ENCODE peak calls at places on chromosomes 13 and 19, in six cellular contexts. N, W, L, F, G and P are unnamed samples.
A peak's percentile ranks its signal among the peaks of the same experiment; 100 is the strongest.

GRCh38 chr13:83895994-83896580 is 13.8 kb upstream of the SLITRK1 start:
- DNase-seq in N (no peak), W (no peak), L (no peak), F (no peak), G (no peak), P (no peak)

GRCh38 chr13:98503175-98504028 is 73.5 kb downstream of the STK24 start:
- DNase-seq in N (peak; percentile 48), W (no peak), L (no peak), F (no peak), G (no peak), P (no peak)

GRCh38 chr13:110185696-110186095 is 121.3 kb downstream of the COL4A1 start:
- DNase-seq in N (no peak), W (no peak), L (no peak), F (no peak), G (no peak), P (no peak)

GRCh38 chr19:34308381-34309367 is 54.3 kb downstream of the GARRE1 start:
- DNase-seq in N (no peak), W (no peak), L (no peak), F (no peak), G (peak; percentile 7), P (no peak)

GRCh38 chr13:59472134-59472533 is 691.6 kb downstream of the DIAPH3 start:
- DNase-seq in N (peak; percentile 55), W (no peak), L (no peak), F (no peak), G (no peak), P (no peak)

GRCh38 chr19:52722062-52723005 is 12.5 kb downstream of the ZNF611 start:
- DNase-seq in N (peak; percentile 86), W (peak; percentile 14), L (no peak), F (no peak), G (no peak), P (no peak)

GRCh38 chr13:33217256-33217655 is 68.3 kb downstream of the STARD13 start:
- DNase-seq in N (no peak), W (no peak), L (no peak), F (no peak), G (no peak), P (no peak)

GRCh38 chr19:28159065-28159464 is 1053.9 kb downstream of the UQCRFS1 start:
- DNase-seq in N (no peak), W (no peak), L (no peak), F (no peak), G (no peak), P (no peak)

GRCh38 chr19:14097532-14098151 is 7.1 kb upstream of the SAMD1 start:
- DNase-seq in N (no peak), W (no peak), L (no peak), F (peak; percentile 72), G (no peak), P (peak; percentile 52)

GRCh38 chr19:14093117-14093784 is 2.7 kb upstream of the SAMD1 start:
- DNase-seq in N (no peak), W (no peak), L (no peak), F (no peak), G (no peak), P (no peak)

GRCh38 chr19:14094854-14095253 is 4.3 kb upstream of the SAMD1 start:
- DNase-seq in N (no peak), W (no peak), L (no peak), F (no peak), G (no peak), P (no peak)

GRCh38 chr19:14091885-14092462 is 1.4 kb upstream of the SAMD1 start:
- DNase-seq in N (no peak), W (no peak), L (no peak), F (peak; percentile 65), G (peak; percentile 33), P (peak; percentile 53)

DNA sequence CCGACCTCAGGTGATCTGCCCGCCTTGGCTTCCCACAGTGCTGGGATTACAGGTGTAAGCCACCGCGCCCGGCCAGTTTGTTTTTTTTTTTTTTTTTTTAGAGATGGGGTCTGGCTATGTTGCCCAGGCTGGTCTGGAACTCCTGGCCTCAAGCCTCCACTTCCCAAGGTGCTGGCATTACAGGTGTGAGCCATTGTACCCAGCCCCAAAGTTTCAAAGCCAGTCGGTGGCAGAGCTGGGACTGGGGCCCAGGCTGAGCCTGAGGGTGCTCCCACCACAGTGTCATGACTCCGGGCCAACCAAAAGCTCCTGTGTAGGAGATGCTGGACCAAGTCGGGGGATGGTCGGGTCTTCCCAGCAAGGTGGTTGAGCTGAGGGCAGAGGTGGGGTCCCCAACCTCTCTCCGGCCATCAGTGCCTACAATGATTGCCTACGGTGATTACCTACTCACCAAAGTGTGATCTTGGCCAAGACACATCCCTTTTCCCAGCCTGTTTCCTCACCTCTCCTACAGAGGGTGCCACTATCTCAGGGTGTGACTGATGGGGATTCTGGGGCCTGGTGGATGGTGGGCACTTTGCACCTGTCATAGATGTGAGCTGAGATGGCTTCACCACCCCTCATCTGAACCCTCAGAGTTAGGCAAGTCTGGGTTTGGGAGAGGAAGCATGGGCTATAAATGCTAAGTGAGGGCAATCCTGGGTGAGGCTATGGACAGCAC is 5.9 kb upstream of the SAMD1 start:
- DNase-seq in N (no peak), W (no peak), L (no peak), F (peak; percentile 61), G (no peak), P (no peak)
- TF ChIP-seq CTCF in N (no peak), W (no peak), L (no peak), F (peak; percentile 73), G (no peak), P (peak; percentile 30)

GRCh38 chr19:8575467-8575997 is 1.7 kb downstream of the MYO1F start:
- DNase-seq in N (peak; percentile 22), W (no peak), L (no peak), F (peak; percentile 77), G (no peak), P (no peak)
- TF ChIP-seq CTCF in N (no peak), W (no peak), L (no peak), F (no peak), G (no peak), P (no peak)

DNA sequence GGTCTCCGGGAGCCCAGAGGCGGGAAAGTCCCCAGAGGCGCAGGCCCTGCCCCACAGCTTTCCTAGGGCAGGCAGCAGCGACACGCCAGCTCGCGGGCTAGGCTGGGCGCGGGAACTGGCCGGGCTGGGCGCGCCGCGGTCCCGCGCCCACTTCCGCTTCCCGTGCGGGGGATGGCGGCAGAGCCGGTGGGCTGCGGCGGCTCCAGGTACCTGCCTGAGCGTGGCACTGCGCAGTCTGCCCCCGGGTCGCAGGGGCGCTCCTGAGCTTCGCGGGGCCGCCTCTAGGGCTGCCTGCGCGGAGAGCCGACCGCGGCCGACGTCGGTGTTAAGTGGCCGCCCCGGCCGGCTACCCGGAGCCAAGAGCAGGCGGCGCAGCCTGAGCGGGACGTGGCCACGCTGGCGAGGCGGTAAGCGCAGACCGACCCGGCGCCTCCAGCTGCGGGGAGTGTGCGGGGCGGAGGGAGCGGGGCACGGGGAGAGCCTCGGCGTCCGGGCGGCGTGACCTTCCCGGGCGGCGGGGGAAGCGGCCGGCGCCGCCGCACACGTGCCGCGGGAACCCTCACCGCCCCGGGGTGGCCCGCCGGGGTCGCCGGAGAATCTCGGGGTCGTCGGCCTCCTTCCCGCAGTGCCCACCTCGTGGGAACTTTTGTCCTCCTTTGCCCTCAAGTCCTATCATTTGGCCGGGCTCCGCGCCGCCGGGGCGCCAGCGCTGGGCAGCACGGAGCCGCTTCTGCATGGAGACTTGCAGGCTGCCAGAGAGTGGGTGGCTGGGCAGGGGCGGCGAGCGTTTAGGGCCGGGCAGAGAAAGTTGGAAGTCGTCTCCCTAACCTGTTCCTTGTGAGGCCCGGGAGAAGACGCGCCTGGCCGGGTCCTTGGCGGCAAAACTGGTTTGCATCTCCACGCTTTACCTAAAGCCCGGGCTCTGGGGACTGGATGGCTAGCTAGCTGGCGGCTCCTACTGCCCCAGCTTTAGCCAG is 31.4 kb upstream of the MPHOSPH8 start:
- DNase-seq in N (peak; percentile 29), W (peak; percentile 83), L (no peak), F (peak; percentile 82), G (no peak), P (peak; percentile 78)
- TF ChIP-seq CTCF in N (no peak), W (no peak), L (no peak), F (no peak), G (no peak), P (peak; percentile 46)

DNA sequence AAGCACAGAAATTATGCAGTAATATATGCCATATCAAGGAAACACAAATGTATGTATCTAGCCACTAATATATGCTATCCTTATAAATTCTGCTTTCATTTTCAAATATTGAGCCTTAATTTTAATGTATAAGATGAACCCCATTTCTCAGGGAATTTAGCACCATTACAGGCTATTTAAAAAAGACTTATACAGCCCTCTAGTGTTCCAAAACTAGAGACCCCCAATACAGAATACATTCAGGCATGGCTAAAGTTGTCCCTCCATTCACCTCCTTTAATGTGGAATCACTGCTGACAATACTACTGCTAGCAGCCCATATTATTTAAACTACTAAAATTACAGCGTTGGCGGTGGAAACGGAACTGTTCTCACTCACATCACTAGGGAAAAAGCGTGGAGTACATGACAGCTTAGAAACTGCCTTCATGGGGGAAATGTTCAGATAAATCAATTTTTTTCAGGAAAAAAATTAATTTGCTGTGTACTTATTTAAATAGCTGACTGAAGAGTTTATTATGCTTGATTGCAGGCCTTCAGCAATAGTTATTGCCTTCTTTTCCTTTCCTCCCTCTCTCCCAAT is 541.0 kb downstream of the PCDH9 start:
- DNase-seq in N (peak; percentile 34), W (no peak), L (no peak), F (peak; percentile 19), G (no peak), P (no peak)
- TF ChIP-seq CTCF in N (no peak), W (no peak), L (no peak), F (peak; percentile 44), G (no peak), P (no peak)

GRCh38 chr13:113951246-113951999 is 22.5 kb downstream of the C13orf46 start:
- DNase-seq in N (peak; percentile 75), W (peak; percentile 97), L (peak; percentile 75), F (peak; percentile 79), G (peak; percentile 21), P (peak; percentile 96)
- TF ChIP-seq CTCF in N (peak; percentile 85), W (no peak), L (peak; percentile 60), F (peak; percentile 78), G (no peak), P (peak; percentile 99)